ENCODE peak calls at places on chromosome 1, in ten cellular contexts. B is left ventricle myocardium inferior, P is testis, K is cardiac muscle cell, T is K562, G is OCI-LY7, N is BJ, L is epithelial cell of esophagus, O is fibroblast of lung, U is tibial nerve. C is an unnamed sample.

GRCh38 chr1:192952646-192953045 is 106.5 kb downstream of the UCHL5 start:
- DNase-seq in B (no peak), P (no peak), K (peak), T (no peak), G (no peak), N (no peak), L (peak), O (peak), U (no peak), C (peak)

GRCh38 chr1:45409243-45409642 is 69.0 kb upstream of the MUTYH start:
- DNase-seq in B (no peak), P (no peak), K (peak), T (no peak), G (no peak), N (no peak), L (no peak), O (no peak), U (no peak), C (no peak)

GRCh38 chr1:242524571-242525359 is at the start of gene PLD5:
- DNase-seq in B (no peak), P (peak), K (peak), T (peak), G (no peak), N (no peak), L (peak), O (peak), U (no peak), C (no peak)

GRCh38 chr1:85325920-85326319 is 49.5 kb upstream of the BCL10 start:
- DNase-seq in B (no peak), P (no peak), K (no peak), T (no peak), G (no peak), N (no peak), L (peak), O (no peak), U (no peak), C (no peak)

GRCh38 chr1:27726173-27726793 is 522 bp downstream of the FAM76A start:
- DNase-seq in B (peak), P (peak), K (peak), T (peak), G (peak), N (no peak), L (peak), O (peak), U (peak), C (peak)

GRCh38 chr1:64111787-64112186 is 91.6 kb upstream of the UBE2U start:
- DNase-seq in B (no peak), P (no peak), K (no peak), T (no peak), G (no peak), N (no peak), L (peak), O (no peak), U (no peak), C (no peak)

GRCh38 chr1:2212542-2213491 is 15.3 kb upstream of the SKI start:
- DNase-seq in B (peak), P (peak), K (peak), T (peak), G (no peak), N (peak), L (peak), O (peak), U (peak), C (peak)

GRCh38 chr1:113940365-113941244 is 11.5 kb downstream of the HIPK1 start:
- DNase-seq in B (no peak), P (no peak), K (no peak), T (no peak), G (peak), N (no peak), L (no peak), O (no peak), U (no peak), C (no peak)

GRCh38 chr1:51569284-51570062 is 47.4 kb upstream of the OSBPL9 start:
- DNase-seq in B (no peak), P (peak), K (peak), T (peak), G (peak), N (peak), L (peak), O (peak), U (no peak), C (peak)

GRCh38 chr1:117537291-117537920 is 68.4 kb upstream of the TENT5C start:
- DNase-seq in B (no peak), P (no peak), K (peak), T (peak), G (peak), N (no peak), L (peak), O (no peak), U (no peak), C (no peak)

GRCh38 chr1:247360991-247361721 is 29.5 kb upstream of the ZNF496 start:
- DNase-seq in B (peak), P (peak), K (peak), T (no peak), G (no peak), N (no peak), L (no peak), O (no peak), U (peak), C (no peak)

GRCh38 chr1:227767401-227768396 is 32.5 kb downstream of the SNAP47 start:
- DNase-seq in B (no peak), P (no peak), K (no peak), T (no peak), G (no peak), N (no peak), L (no peak), O (no peak), U (no peak), C (no peak)

GRCh38 chr1:26582836-26583460 is 53.4 kb downstream of the RPS6KA1 start:
- DNase-seq in B (no peak), P (no peak), K (peak), T (no peak), G (no peak), N (peak), L (peak), O (peak), U (no peak), C (peak)

GRCh38 chr1:171754381-171754705 is 12.5 kb upstream of the VAMP4 start:
- DNase-seq in B (no peak), P (no peak), K (peak), T (no peak), G (no peak), N (peak), L (peak), O (peak), U (no peak), C (peak)

GRCh38 chr1:6500446-6501406 is 9.3 kb upstream of the PLEKHG5 start:
- DNase-seq in B (no peak), P (peak), K (no peak), T (no peak), G (no peak), N (no peak), L (no peak), O (no peak), U (no peak), C (no peak)

GRCh38 chr1:63618001-63618400 is 24.8 kb downstream of the PGM1 start:
- DNase-seq in B (no peak), P (no peak), K (peak), T (no peak), G (no peak), N (peak), L (no peak), O (peak), U (no peak), C (peak)

GRCh38 chr1:118077331-118078055 is 107.5 kb downstream of the SPAG17 start:
- DNase-seq in B (no peak), P (peak), K (peak), T (no peak), G (no peak), N (no peak), L (peak), O (peak), U (peak), C (peak)

GRCh38 chr1:38223391-38223790 is 176.8 kb upstream of the POU3F1 start:
- DNase-seq in B (no peak), P (no peak), K (no peak), T (no peak), G (no peak), N (no peak), L (no peak), O (no peak), U (no peak), C (no peak)

GRCh38 chr1:117826551-117827078 is 102.8 kb downstream of the GDAP2 start:
- DNase-seq in B (peak), P (no peak), K (peak), T (no peak), G (no peak), N (peak), L (peak), O (peak), U (no peak), C (peak)

GRCh38 chr1:74395492-74395891 is 116.9 kb downstream of the LRRC53 start:
- DNase-seq in B (no peak), P (peak), K (peak), T (no peak), G (no peak), N (no peak), L (no peak), O (no peak), U (no peak), C (peak)

GRCh38 chr1:45304311-45305081 is 22.2 kb upstream of the HPDL start:
- DNase-seq in B (no peak), P (peak), K (peak), T (peak), G (peak), N (no peak), L (no peak), O (peak), U (no peak), C (no peak)

GRCh38 chr1:234592240-234592639 is 17.7 kb downstream of the IRF2BP2 start:
- DNase-seq in B (no peak), P (no peak), K (no peak), T (no peak), G (no peak), N (no peak), L (no peak), O (no peak), U (no peak), C (no peak)

GRCh38 chr1:233679598-233679997 is 65.7 kb downstream of the KCNK1 start:
- DNase-seq in B (no peak), P (no peak), K (no peak), T (no peak), G (no peak), N (no peak), L (no peak), O (no peak), U (no peak), C (no peak)

GRCh38 chr1:205249651-205250050 is 21.9 kb downstream of the TMCC2 start:
- DNase-seq in B (no peak), P (no peak), K (no peak), T (no peak), G (no peak), N (no peak), L (no peak), O (no peak), U (no peak), C (no peak)

GRCh38 chr1:154479764-154480421 is 22.1 kb upstream of the TDRD10 start:
- DNase-seq in B (no peak), P (peak), K (peak), T (peak), G (peak), N (peak), L (peak), O (peak), U (peak), C (peak)

GRCh38 chr1:88490676-88491075 is 193.4 kb upstream of the PKN2 start:
- DNase-seq in B (no peak), P (no peak), K (no peak), T (no peak), G (no peak), N (no peak), L (no peak), O (no peak), U (no peak), C (no peak)

GRCh38 chr1:205519541-205520131 is 15.2 kb downstream of the CDK18 start:
- DNase-seq in B (peak), P (no peak), K (no peak), T (no peak), G (no peak), N (no peak), L (no peak), O (peak), U (no peak), C (no peak)

DNA sequence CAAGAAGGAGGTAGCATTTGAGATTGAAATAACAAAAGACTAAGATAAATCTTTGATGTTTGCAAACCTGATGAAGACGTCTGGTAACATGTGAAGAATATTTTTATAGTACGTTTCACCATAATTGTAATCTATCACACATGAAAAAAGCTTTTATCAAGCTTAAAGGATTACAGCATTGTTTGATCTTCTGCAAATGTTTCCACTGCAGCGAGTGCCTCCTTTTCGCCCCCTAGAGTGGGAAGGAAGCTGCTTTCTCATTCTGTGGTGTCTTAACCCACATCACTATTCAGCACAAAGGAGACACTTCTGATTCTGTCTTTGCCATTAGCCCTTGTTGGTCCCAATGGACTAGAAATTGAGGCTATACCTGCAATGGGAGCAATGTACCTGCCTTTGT is 46.0 kb upstream of the IL12RB2 start:
- DNase-seq in B (no peak), P (no peak), K (peak), T (no peak), G (peak), N (no peak), L (no peak), O (no peak), U (no peak), C (no peak)
- TF ChIP-seq CTCF in B (no peak), P (no peak), K (peak), T (no peak), G (peak), N (no peak), L (peak), O (peak), U (no peak), C (peak)

GRCh38 chr1:173479649-173480048 is 2.5 kb downstream of the PRDX6 start:
- DNase-seq in B (no peak), P (no peak), K (peak), T (no peak), G (no peak), N (no peak), L (peak), O (peak), U (no peak), C (peak)
- H3K4me3 ChIP-seq in B (peak), P (no peak), K (no peak), T (peak), G (no peak), N (peak), L (peak), O (peak), U (no peak), C (peak)

DNA sequence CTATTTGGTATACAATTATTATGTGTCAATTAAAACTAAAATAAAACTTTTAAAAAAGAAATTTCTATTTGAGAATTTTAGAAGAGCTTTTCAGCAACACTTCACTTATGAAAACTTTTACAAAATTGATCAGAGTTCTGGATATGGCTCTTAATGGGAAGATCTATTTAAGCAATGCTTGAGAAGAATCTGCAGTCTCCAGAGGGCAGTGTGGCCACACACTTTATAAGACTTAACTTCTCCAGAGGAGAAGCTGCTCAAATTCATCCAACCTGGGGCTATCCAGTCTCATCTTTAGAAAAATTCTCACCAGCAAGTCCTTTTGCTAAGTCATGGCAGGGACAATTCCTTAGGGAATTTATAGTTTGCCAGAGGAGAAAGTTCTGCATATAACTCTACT is 25.2 kb upstream of the AGO1 start:
- DNase-seq in B (no peak), P (peak), K (peak), T (no peak), G (peak), N (no peak), L (peak), O (peak), U (no peak), C (peak)
- TF ChIP-seq CTCF in B (peak), P (no peak), K (peak), T (peak), G (peak), N (peak), L (peak), O (peak), U (no peak), C (peak)

GRCh38 chr1:8551613-8552093 is 233.7 kb downstream of the SLC45A1 start:
- DNase-seq in B (no peak), P (no peak), K (no peak), T (no peak), G (no peak), N (no peak), L (no peak), O (no peak), U (no peak), C (no peak)
- H3K4me3 ChIP-seq in B (no peak), P (no peak), K (no peak), T (no peak), G (no peak), N (no peak), L (no peak), O (no peak), U (no peak), C (no peak)

DNA sequence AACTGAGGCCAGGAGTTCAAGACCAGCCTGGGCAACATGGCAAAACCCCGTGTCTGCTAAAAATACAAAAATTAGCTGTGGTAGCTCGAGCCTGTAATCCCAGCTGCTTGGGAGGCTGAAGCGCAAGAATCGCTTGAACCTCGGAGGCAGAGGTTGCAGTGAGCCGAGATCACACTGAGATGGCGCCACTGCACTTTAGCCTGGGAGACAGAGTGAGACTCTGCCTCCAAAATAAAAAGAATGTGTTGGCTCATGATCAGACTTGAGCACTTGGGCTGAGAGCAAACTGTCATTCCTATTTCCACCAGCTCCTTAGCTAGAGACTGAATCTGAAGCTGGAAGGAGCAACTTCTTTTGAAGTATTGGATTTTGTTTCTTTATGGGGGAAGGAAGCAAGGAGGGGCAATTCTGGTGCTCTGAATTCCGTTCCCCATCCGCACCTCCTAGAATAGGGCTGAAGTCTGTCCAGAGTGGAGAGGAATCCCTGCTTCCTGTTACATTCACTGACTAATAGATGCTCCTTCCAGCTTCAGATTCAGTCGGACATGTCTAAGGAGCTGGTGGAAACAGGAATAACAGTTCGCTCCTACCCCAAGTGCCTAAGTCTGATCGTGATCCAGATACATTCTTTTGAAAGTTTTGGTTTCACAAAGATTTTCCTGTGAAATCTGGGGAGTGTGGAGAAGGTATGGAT is 3.8 kb downstream of the ZNF672 start:
- DNase-seq in B (no peak), P (peak), K (peak), T (no peak), G (peak), N (no peak), L (peak), O (peak), U (peak), C (peak)
- TF ChIP-seq CTCF in B (peak), P (peak), K (peak), T (peak), G (peak), N (peak), L (peak), O (peak), U (peak), C (peak)

DNA sequence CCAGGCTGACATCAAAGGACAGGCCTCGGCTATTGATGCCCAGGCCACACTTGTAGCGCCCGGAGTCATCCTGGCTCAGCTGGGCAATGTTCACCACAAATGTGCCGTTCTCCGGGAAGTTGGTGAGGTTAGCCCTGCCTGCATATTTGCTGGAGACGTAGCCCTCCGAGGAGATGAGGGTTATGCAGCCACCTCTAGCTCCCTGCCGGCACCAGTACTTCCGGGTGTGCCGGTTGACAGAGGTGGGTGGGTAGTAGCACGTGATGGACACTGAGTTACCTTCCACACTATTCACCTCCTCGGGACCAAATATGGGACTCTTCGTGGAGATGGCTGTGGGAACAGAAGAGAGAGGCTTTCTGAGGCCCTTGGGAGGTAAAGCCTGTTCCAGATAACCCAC is 7.1 kb downstream of the PIGR start:
- DNase-seq in B (no peak), P (no peak), K (no peak), T (no peak), G (no peak), N (no peak), L (no peak), O (no peak), U (no peak), C (no peak)
- H3K4me3 ChIP-seq in B (no peak), P (no peak), K (no peak), T (no peak), G (no peak), N (no peak), L (no peak), O (no peak), U (no peak), C (no peak)